ENCODE peak calls at places on chromosomes 7 and 10, in nine cellular contexts. One of them, this sample, is unnamed.

GRCh38 chr7:2251841-2252771 is 10.1 kb downstream of the NUDT1 start:
- DNase-seq in stimulated activated CD8-positive, alpha-beta memory T cell treated with anti-CD3 and anti-CD28 coated beads, Interleukin-7, amount 100 ng/mL, for 24 hours: no peak
- DNase-seq in T-helper 1 cell: no peak
- DNase-seq in heart right ventricle: no peak
- DNase-seq in HS-5: no peak
- DNase-seq in SHP77 treated with DMSO at 0.1 percent for 48 hours: no peak
- DNase-seq in NCI-H2107: no peak
- DNase-seq in GM19239: no peak
- DNase-seq in COR-L47: no peak
- DNase-seq in this sample: no peak

GRCh38 chr10:115171392-115171960 is 78.3 kb downstream of the ATRNL1 start:
- DNase-seq in stimulated activated CD8-positive, alpha-beta memory T cell treated with anti-CD3 and anti-CD28 coated beads, Interleukin-7, amount 100 ng/mL, for 24 hours: no peak
- DNase-seq in T-helper 1 cell: no peak
- DNase-seq in heart right ventricle: no peak
- DNase-seq in HS-5: peak; percentile 2
- DNase-seq in SHP77 treated with DMSO at 0.1 percent for 48 hours: no peak
- DNase-seq in NCI-H2107: no peak
- DNase-seq in GM19239: no peak
- DNase-seq in COR-L47: no peak
- DNase-seq in this sample: no peak

GRCh38 chr10:49090696-49091338 is 24.5 kb downstream of the VSTM4 start:
- DNase-seq in stimulated activated CD8-positive, alpha-beta memory T cell treated with anti-CD3 and anti-CD28 coated beads, Interleukin-7, amount 100 ng/mL, for 24 hours: no peak
- DNase-seq in T-helper 1 cell: no peak
- DNase-seq in heart right ventricle: no peak
- DNase-seq in HS-5: no peak
- DNase-seq in SHP77 treated with DMSO at 0.1 percent for 48 hours: no peak
- DNase-seq in NCI-H2107: no peak
- DNase-seq in GM19239: no peak
- DNase-seq in COR-L47: no peak
- DNase-seq in this sample: no peak

GRCh38 chr7:7653140-7653539 is 12.6 kb downstream of the UMAD1 start:
- DNase-seq in stimulated activated CD8-positive, alpha-beta memory T cell treated with anti-CD3 and anti-CD28 coated beads, Interleukin-7, amount 100 ng/mL, for 24 hours: no peak
- DNase-seq in T-helper 1 cell: no peak
- DNase-seq in heart right ventricle: no peak
- DNase-seq in HS-5: no peak
- DNase-seq in SHP77 treated with DMSO at 0.1 percent for 48 hours: no peak
- DNase-seq in NCI-H2107: no peak
- DNase-seq in GM19239: no peak
- DNase-seq in COR-L47: no peak
- DNase-seq in this sample: no peak

GRCh38 chr7:142711722-142712616 is 37.3 kb upstream of the PRSS1 start:
- DNase-seq in stimulated activated CD8-positive, alpha-beta memory T cell treated with anti-CD3 and anti-CD28 coated beads, Interleukin-7, amount 100 ng/mL, for 24 hours: peak; percentile 14
- DNase-seq in T-helper 1 cell: no peak
- DNase-seq in heart right ventricle: no peak
- DNase-seq in HS-5: peak; percentile 2
- DNase-seq in SHP77 treated with DMSO at 0.1 percent for 48 hours: no peak
- DNase-seq in NCI-H2107: no peak
- DNase-seq in GM19239: peak; percentile 10
- DNase-seq in COR-L47: peak; percentile 58
- DNase-seq in this sample: no peak

GRCh38 chr10:46522295-46523118 is 34.0 kb downstream of the GPRIN2 start:
- DNase-seq in stimulated activated CD8-positive, alpha-beta memory T cell treated with anti-CD3 and anti-CD28 coated beads, Interleukin-7, amount 100 ng/mL, for 24 hours: no peak
- DNase-seq in T-helper 1 cell: no peak
- DNase-seq in heart right ventricle: no peak
- DNase-seq in HS-5: no peak
- DNase-seq in SHP77 treated with DMSO at 0.1 percent for 48 hours: no peak
- DNase-seq in NCI-H2107: no peak
- DNase-seq in GM19239: no peak
- DNase-seq in COR-L47: no peak
- DNase-seq in this sample: no peak

GRCh38 chr10:96998329-96998888 is 166.3 kb downstream of the LCOR start:
- DNase-seq in stimulated activated CD8-positive, alpha-beta memory T cell treated with anti-CD3 and anti-CD28 coated beads, Interleukin-7, amount 100 ng/mL, for 24 hours: no peak
- DNase-seq in T-helper 1 cell: no peak
- DNase-seq in heart right ventricle: no peak
- DNase-seq in HS-5: no peak
- DNase-seq in SHP77 treated with DMSO at 0.1 percent for 48 hours: no peak
- DNase-seq in NCI-H2107: no peak
- DNase-seq in GM19239: no peak
- DNase-seq in COR-L47: no peak
- DNase-seq in this sample: no peak

GRCh38 chr7:135320277-135320676 is 86.6 kb downstream of the STRA8 start:
- DNase-seq in stimulated activated CD8-positive, alpha-beta memory T cell treated with anti-CD3 and anti-CD28 coated beads, Interleukin-7, amount 100 ng/mL, for 24 hours: no peak
- DNase-seq in T-helper 1 cell: no peak
- DNase-seq in heart right ventricle: peak; percentile 85
- DNase-seq in HS-5: no peak
- DNase-seq in SHP77 treated with DMSO at 0.1 percent for 48 hours: peak; percentile 62
- DNase-seq in NCI-H2107: peak; percentile 9
- DNase-seq in GM19239: no peak
- DNase-seq in COR-L47: peak; percentile 77
- DNase-seq in this sample: no peak

GRCh38 chr7:158355456-158356065 is 232.1 kb downstream of the PTPRN2 start:
- DNase-seq in stimulated activated CD8-positive, alpha-beta memory T cell treated with anti-CD3 and anti-CD28 coated beads, Interleukin-7, amount 100 ng/mL, for 24 hours: no peak
- DNase-seq in T-helper 1 cell: no peak
- DNase-seq in heart right ventricle: no peak
- DNase-seq in HS-5: no peak
- DNase-seq in SHP77 treated with DMSO at 0.1 percent for 48 hours: peak; percentile 42
- DNase-seq in NCI-H2107: no peak
- DNase-seq in GM19239: no peak
- DNase-seq in COR-L47: peak; percentile 16
- DNase-seq in this sample: no peak

GRCh38 chr10:93390691-93391090 is 91.4 kb downstream of the MYOF start:
- DNase-seq in stimulated activated CD8-positive, alpha-beta memory T cell treated with anti-CD3 and anti-CD28 coated beads, Interleukin-7, amount 100 ng/mL, for 24 hours: no peak
- DNase-seq in T-helper 1 cell: no peak
- DNase-seq in heart right ventricle: no peak
- DNase-seq in HS-5: no peak
- DNase-seq in SHP77 treated with DMSO at 0.1 percent for 48 hours: no peak
- DNase-seq in NCI-H2107: no peak
- DNase-seq in GM19239: no peak
- DNase-seq in COR-L47: no peak
- DNase-seq in this sample: no peak

GRCh38 chr7:16293669-16294425 is 127.5 kb downstream of the CRPPA start:
- DNase-seq in stimulated activated CD8-positive, alpha-beta memory T cell treated with anti-CD3 and anti-CD28 coated beads, Interleukin-7, amount 100 ng/mL, for 24 hours: no peak
- DNase-seq in T-helper 1 cell: no peak
- DNase-seq in heart right ventricle: no peak
- DNase-seq in HS-5: no peak
- DNase-seq in SHP77 treated with DMSO at 0.1 percent for 48 hours: no peak
- DNase-seq in NCI-H2107: no peak
- DNase-seq in GM19239: no peak
- DNase-seq in COR-L47: no peak
- DNase-seq in this sample: no peak

GRCh38 chr10:53161231-53161630 is 388.6 kb upstream of the MBL2 start:
- DNase-seq in stimulated activated CD8-positive, alpha-beta memory T cell treated with anti-CD3 and anti-CD28 coated beads, Interleukin-7, amount 100 ng/mL, for 24 hours: no peak
- DNase-seq in T-helper 1 cell: no peak
- DNase-seq in heart right ventricle: no peak
- DNase-seq in HS-5: no peak
- DNase-seq in SHP77 treated with DMSO at 0.1 percent for 48 hours: no peak
- DNase-seq in NCI-H2107: no peak
- DNase-seq in GM19239: no peak
- DNase-seq in COR-L47: no peak
- DNase-seq in this sample: no peak

GRCh38 chr10:8365935-8366911 is 311.7 kb downstream of the GATA3 start:
- DNase-seq in stimulated activated CD8-positive, alpha-beta memory T cell treated with anti-CD3 and anti-CD28 coated beads, Interleukin-7, amount 100 ng/mL, for 24 hours: peak; percentile 23
- DNase-seq in T-helper 1 cell: peak; percentile 45
- DNase-seq in heart right ventricle: no peak
- DNase-seq in HS-5: no peak
- DNase-seq in SHP77 treated with DMSO at 0.1 percent for 48 hours: no peak
- DNase-seq in NCI-H2107: no peak
- DNase-seq in GM19239: no peak
- DNase-seq in COR-L47: no peak
- DNase-seq in this sample: peak; percentile 46

GRCh38 chr10:3123571-3124411 is 48.8 kb downstream of the PITRM1 start:
- DNase-seq in stimulated activated CD8-positive, alpha-beta memory T cell treated with anti-CD3 and anti-CD28 coated beads, Interleukin-7, amount 100 ng/mL, for 24 hours: no peak
- DNase-seq in T-helper 1 cell: no peak
- DNase-seq in heart right ventricle: peak; percentile 53
- DNase-seq in HS-5: no peak
- DNase-seq in SHP77 treated with DMSO at 0.1 percent for 48 hours: no peak
- DNase-seq in NCI-H2107: no peak
- DNase-seq in GM19239: no peak
- DNase-seq in COR-L47: no peak
- DNase-seq in this sample: no peak

GRCh38 chr10:2979267-2979660 is 88.1 kb upstream of the PFKP start:
- DNase-seq in stimulated activated CD8-positive, alpha-beta memory T cell treated with anti-CD3 and anti-CD28 coated beads, Interleukin-7, amount 100 ng/mL, for 24 hours: no peak
- DNase-seq in T-helper 1 cell: no peak
- DNase-seq in heart right ventricle: no peak
- DNase-seq in HS-5: no peak
- DNase-seq in SHP77 treated with DMSO at 0.1 percent for 48 hours: no peak
- DNase-seq in NCI-H2107: no peak
- DNase-seq in GM19239: no peak
- DNase-seq in COR-L47: no peak
- DNase-seq in this sample: no peak

GRCh38 chr7:105673367-105674188 is 92.3 kb upstream of the EFCAB10 start:
- DNase-seq in stimulated activated CD8-positive, alpha-beta memory T cell treated with anti-CD3 and anti-CD28 coated beads, Interleukin-7, amount 100 ng/mL, for 24 hours: no peak
- DNase-seq in T-helper 1 cell: no peak
- DNase-seq in heart right ventricle: peak; percentile 34
- DNase-seq in HS-5: no peak
- DNase-seq in SHP77 treated with DMSO at 0.1 percent for 48 hours: peak; percentile 84
- DNase-seq in NCI-H2107: peak; percentile 94
- DNase-seq in GM19239: no peak
- DNase-seq in COR-L47: peak; percentile 96
- DNase-seq in this sample: no peak

GRCh38 chr10:110852255-110852896 is 19.4 kb upstream of the PDCD4 start:
- DNase-seq in stimulated activated CD8-positive, alpha-beta memory T cell treated with anti-CD3 and anti-CD28 coated beads, Interleukin-7, amount 100 ng/mL, for 24 hours: no peak
- DNase-seq in T-helper 1 cell: no peak
- DNase-seq in heart right ventricle: no peak
- DNase-seq in HS-5: peak; percentile 41
- DNase-seq in SHP77 treated with DMSO at 0.1 percent for 48 hours: no peak
- DNase-seq in NCI-H2107: no peak
- DNase-seq in GM19239: no peak
- DNase-seq in COR-L47: no peak
- DNase-seq in this sample: no peak

GRCh38 chr10:98361131-98361633 is 53.8 kb downstream of the PYROXD2 start:
- DNase-seq in stimulated activated CD8-positive, alpha-beta memory T cell treated with anti-CD3 and anti-CD28 coated beads, Interleukin-7, amount 100 ng/mL, for 24 hours: no peak
- DNase-seq in T-helper 1 cell: no peak
- DNase-seq in heart right ventricle: peak; percentile 72
- DNase-seq in HS-5: peak; percentile 88
- DNase-seq in SHP77 treated with DMSO at 0.1 percent for 48 hours: peak; percentile 81
- DNase-seq in NCI-H2107: no peak
- DNase-seq in GM19239: peak; percentile 26
- DNase-seq in COR-L47: no peak
- DNase-seq in this sample: no peak

GRCh38 chr7:29217112-29217511 is 22.5 kb downstream of the CHN2 start:
- DNase-seq in stimulated activated CD8-positive, alpha-beta memory T cell treated with anti-CD3 and anti-CD28 coated beads, Interleukin-7, amount 100 ng/mL, for 24 hours: no peak
- DNase-seq in T-helper 1 cell: no peak
- DNase-seq in heart right ventricle: no peak
- DNase-seq in HS-5: no peak
- DNase-seq in SHP77 treated with DMSO at 0.1 percent for 48 hours: no peak
- DNase-seq in NCI-H2107: no peak
- DNase-seq in GM19239: no peak
- DNase-seq in COR-L47: no peak
- DNase-seq in this sample: no peak

This sample was measured in effector CD4-positive, alpha-beta T cell.